ENCODE peak calls at places on chromosomes 16 and 17, in seven cellular contexts. One of them, this sample, is unnamed.

GRCh38 chr16:68790130-68790761 is 53.1 kb upstream of the TANGO6 start:
- DNase-seq in tibial artery: no peak
- DNase-seq in neural progenitor cell: peak; percentile 20
- DNase-seq in cardiac muscle cell: peak; percentile 95
- DNase-seq in esophagus squamous epithelium: no peak
- DNase-seq in A549: peak; percentile 67
- DNase-seq in endodermal cell: peak; percentile 67
- DNase-seq in this sample: no peak

GRCh38 chr16:49275870-49276269 is 5.8 kb downstream of the CBLN1 start:
- DNase-seq in tibial artery: no peak
- DNase-seq in esophagus squamous epithelium: no peak
- DNase-seq in cardiac muscle cell: no peak
- DNase-seq in A549: no peak
- DNase-seq in endodermal cell: no peak
- DNase-seq in neural progenitor cell: no peak
- DNase-seq in this sample: no peak

GRCh38 chr17:81812571-81813370 is 8.8 kb downstream of the GCGR start:
- DNase-seq in A549: no peak
- DNase-seq in cardiac muscle cell: no peak
- DNase-seq in tibial artery: no peak
- DNase-seq in endodermal cell: no peak
- DNase-seq in neural progenitor cell: no peak
- DNase-seq in esophagus squamous epithelium: no peak
- DNase-seq in this sample: no peak

GRCh38 chr16:71855937-71856662 is 10.3 kb downstream of the ATXN1L start:
- DNase-seq in esophagus squamous epithelium: no peak
- DNase-seq in cardiac muscle cell: no peak
- DNase-seq in A549: no peak
- DNase-seq in endodermal cell: no peak
- DNase-seq in neural progenitor cell: no peak
- DNase-seq in tibial artery: no peak
- DNase-seq in this sample: no peak

GRCh38 chr16:50884066-50884860 is 142.4 kb downstream of the CYLD start:
- DNase-seq in cardiac muscle cell: no peak
- DNase-seq in esophagus squamous epithelium: no peak
- DNase-seq in endodermal cell: peak; percentile 91
- DNase-seq in tibial artery: no peak
- DNase-seq in neural progenitor cell: peak; percentile 61
- DNase-seq in A549: peak; percentile 14
- DNase-seq in this sample: no peak

GRCh38 chr17:11369570-11369969 is 128.6 kb downstream of the SHISA6 start:
- DNase-seq in A549: no peak
- DNase-seq in cardiac muscle cell: no peak
- DNase-seq in endodermal cell: no peak
- DNase-seq in neural progenitor cell: no peak
- DNase-seq in esophagus squamous epithelium: no peak
- DNase-seq in tibial artery: no peak
- DNase-seq in this sample: no peak

GRCh38 chr17:44308865-44309264 is 464 bp downstream of the RUNDC3A start:
- DNase-seq in endodermal cell: no peak
- DNase-seq in esophagus squamous epithelium: no peak
- DNase-seq in A549: no peak
- DNase-seq in neural progenitor cell: no peak
- DNase-seq in tibial artery: no peak
- DNase-seq in cardiac muscle cell: no peak
- DNase-seq in this sample: no peak

GRCh38 chr16:14186954-14187306 is 115.8 kb downstream of the MRTFB start:
- DNase-seq in neural progenitor cell: no peak
- DNase-seq in A549: no peak
- DNase-seq in cardiac muscle cell: no peak
- DNase-seq in esophagus squamous epithelium: no peak
- DNase-seq in endodermal cell: no peak
- DNase-seq in tibial artery: no peak
- DNase-seq in this sample: no peak

DNA sequence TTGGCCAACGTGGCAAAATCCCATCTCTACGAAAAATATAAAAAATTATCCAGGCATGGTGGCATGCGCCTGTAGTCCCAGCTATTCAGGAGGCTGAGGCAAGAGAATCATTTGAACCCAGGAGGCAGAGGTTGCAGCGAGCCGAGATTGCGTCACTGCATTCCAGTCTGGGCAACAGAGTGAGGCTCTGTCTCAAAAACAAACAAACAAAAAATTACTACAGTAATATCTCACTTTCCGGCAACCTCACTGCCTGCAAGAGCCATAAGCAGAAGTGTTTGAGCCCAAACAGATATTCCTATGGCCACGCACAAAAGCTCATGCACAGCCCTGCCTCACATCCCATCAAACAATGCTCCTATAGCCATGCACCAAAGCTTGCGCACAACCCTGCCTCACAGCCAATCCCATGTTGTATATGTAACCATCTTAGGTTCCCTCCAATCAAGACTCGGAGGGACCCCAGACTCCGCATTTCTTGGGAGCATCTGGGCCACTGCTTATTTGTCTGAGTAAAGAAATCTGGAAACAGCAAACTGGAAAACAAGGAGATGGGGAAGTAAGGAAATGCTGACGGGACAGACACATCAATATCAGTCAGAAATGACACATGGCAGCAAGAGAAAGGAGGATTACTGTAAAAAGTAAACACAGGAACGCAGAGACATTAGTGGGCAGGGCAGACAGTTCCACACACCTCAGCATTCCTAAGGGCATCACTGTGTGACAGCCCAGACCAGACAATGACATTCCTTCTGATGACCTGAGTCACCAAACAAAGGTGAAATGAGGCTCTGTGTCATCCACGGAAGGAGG is 37.1 kb downstream of the TK2 start:
- DNase-seq in endodermal cell: no peak
- DNase-seq in esophagus squamous epithelium: no peak
- DNase-seq in tibial artery: peak; percentile 67
- DNase-seq in A549: peak; percentile 86
- DNase-seq in cardiac muscle cell: peak; percentile 74
- DNase-seq in neural progenitor cell: no peak
- DNase-seq in this sample: no peak
- H3K4me1 ChIP-seq in endodermal cell: no peaks in the 10 kb centered on the region
- H3K4me1 ChIP-seq in esophagus squamous epithelium: peaks cover 78% of the 10 kb centered on the region
- H3K4me1 ChIP-seq in tibial artery: peaks cover 87% of the 10 kb centered on the region
- H3K4me1 ChIP-seq in A549: peaks cover 87% of the 10 kb centered on the region
- H3K4me1 ChIP-seq in cardiac muscle cell: no peaks in the 10 kb centered on the region
- H3K4me1 ChIP-seq in neural progenitor cell: peaks cover 35% of the 10 kb centered on the region
- H3K4me1 ChIP-seq in this sample: peaks cover 27% of the 10 kb centered on the region

GRCh38 chr16:81901483-81901882 is 109.8 kb downstream of the SDR42E1 start:
- DNase-seq in esophagus squamous epithelium: no peak
- DNase-seq in cardiac muscle cell: no peak
- DNase-seq in neural progenitor cell: no peak
- DNase-seq in endodermal cell: no peak
- DNase-seq in A549: no peak
- DNase-seq in tibial artery: peak; percentile 32
- DNase-seq in this sample: no peak

GRCh38 chr16:81902025-81902424 is 109.2 kb downstream of the SDR42E1 start:
- DNase-seq in A549: no peak
- DNase-seq in neural progenitor cell: no peak
- DNase-seq in tibial artery: no peak
- DNase-seq in endodermal cell: no peak
- DNase-seq in esophagus squamous epithelium: no peak
- DNase-seq in cardiac muscle cell: no peak
- DNase-seq in this sample: no peak

GRCh38 chr16:81899601-81900000 is 111.7 kb downstream of the SDR42E1 start:
- DNase-seq in A549: no peak
- DNase-seq in cardiac muscle cell: no peak
- DNase-seq in esophagus squamous epithelium: no peak
- DNase-seq in neural progenitor cell: no peak
- DNase-seq in endodermal cell: no peak
- DNase-seq in tibial artery: no peak
- DNase-seq in this sample: no peak

GRCh38 chr16:81900014-81900413 is 111.3 kb downstream of the SDR42E1 start:
- DNase-seq in A549: no peak
- DNase-seq in endodermal cell: no peak
- DNase-seq in neural progenitor cell: no peak
- DNase-seq in tibial artery: no peak
- DNase-seq in cardiac muscle cell: no peak
- DNase-seq in esophagus squamous epithelium: no peak
- DNase-seq in this sample: no peak

DNA sequence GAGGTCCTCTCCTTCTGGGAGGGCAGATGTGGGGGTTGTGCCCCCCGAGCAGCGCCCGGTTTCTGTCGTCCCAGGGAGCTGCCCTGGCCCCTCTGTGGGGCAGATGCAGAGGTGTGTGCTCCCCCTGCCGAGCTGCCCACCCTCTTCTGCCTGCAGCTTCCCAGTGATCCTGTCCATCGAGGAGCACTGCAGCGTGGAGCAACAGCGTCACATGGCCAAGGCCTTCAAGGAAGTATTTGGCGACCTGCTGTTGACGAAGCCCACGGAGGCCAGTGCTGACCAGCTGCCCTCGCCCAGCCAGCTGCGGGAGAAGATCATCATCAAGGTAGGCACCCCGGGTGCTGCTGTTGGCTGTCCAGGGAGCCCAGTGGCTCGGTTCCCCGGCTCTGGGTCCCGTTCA is 110.8 kb downstream of the SDR42E1 start:
- DNase-seq in cardiac muscle cell: no peak
- DNase-seq in endodermal cell: no peak
- DNase-seq in A549: no peak
- DNase-seq in esophagus squamous epithelium: no peak
- DNase-seq in neural progenitor cell: no peak
- DNase-seq in tibial artery: no peak
- DNase-seq in this sample: no peak
- H3K27ac ChIP-seq in cardiac muscle cell: no peak overlapping the region
- H3K27ac ChIP-seq in endodermal cell: no peak overlapping the region
- H3K27ac ChIP-seq in A549: no peak overlapping the region
- H3K27ac ChIP-seq in esophagus squamous epithelium: no peak overlapping the region
- H3K27ac ChIP-seq in neural progenitor cell: no peak overlapping the region
- H3K27ac ChIP-seq in tibial artery: no peak overlapping the region
- H3K27ac ChIP-seq in this sample: no peak overlapping the region

GRCh38 chr17:63842540-63843386 is at the start of gene SMARCD2:
- DNase-seq in tibial artery: peak; percentile 98
- DNase-seq in endodermal cell: peak; percentile 100
- DNase-seq in esophagus squamous epithelium: peak; percentile 88
- DNase-seq in neural progenitor cell: peak; percentile 99
- DNase-seq in cardiac muscle cell: peak; percentile 100
- DNase-seq in A549: peak; percentile 100
- DNase-seq in this sample: peak; percentile 99
- TF ChIP-seq CTCF in tibial artery: no peak
- TF ChIP-seq CTCF in endodermal cell: no peak
- TF ChIP-seq CTCF in esophagus squamous epithelium: no peak
- TF ChIP-seq CTCF in neural progenitor cell: no peak
- TF ChIP-seq CTCF in cardiac muscle cell: no peak
- TF ChIP-seq CTCF in A549: no peak
- TF ChIP-seq CTCF in this sample: no peak

GRCh38 chr17:3685174-3685812 is 10.7 kb downstream of the P2RX5 start:
- DNase-seq in neural progenitor cell: no peak
- DNase-seq in esophagus squamous epithelium: no peak
- DNase-seq in endodermal cell: peak; percentile 54
- DNase-seq in tibial artery: no peak
- DNase-seq in cardiac muscle cell: no peak
- DNase-seq in A549: no peak
- DNase-seq in this sample: no peak
- H3K4me1 ChIP-seq in neural progenitor cell: peaks cover 8% of the 10 kb centered on the region
- H3K4me1 ChIP-seq in esophagus squamous epithelium: no peaks in the 10 kb centered on the region
- H3K4me1 ChIP-seq in endodermal cell: no peaks in the 10 kb centered on the region
- H3K4me1 ChIP-seq in tibial artery: no peaks in the 10 kb centered on the region
- H3K4me1 ChIP-seq in cardiac muscle cell: no peaks in the 10 kb centered on the region
- H3K4me1 ChIP-seq in A549: no peaks in the 10 kb centered on the region
- H3K4me1 ChIP-seq in this sample: no peaks in the 10 kb centered on the region

DNA sequence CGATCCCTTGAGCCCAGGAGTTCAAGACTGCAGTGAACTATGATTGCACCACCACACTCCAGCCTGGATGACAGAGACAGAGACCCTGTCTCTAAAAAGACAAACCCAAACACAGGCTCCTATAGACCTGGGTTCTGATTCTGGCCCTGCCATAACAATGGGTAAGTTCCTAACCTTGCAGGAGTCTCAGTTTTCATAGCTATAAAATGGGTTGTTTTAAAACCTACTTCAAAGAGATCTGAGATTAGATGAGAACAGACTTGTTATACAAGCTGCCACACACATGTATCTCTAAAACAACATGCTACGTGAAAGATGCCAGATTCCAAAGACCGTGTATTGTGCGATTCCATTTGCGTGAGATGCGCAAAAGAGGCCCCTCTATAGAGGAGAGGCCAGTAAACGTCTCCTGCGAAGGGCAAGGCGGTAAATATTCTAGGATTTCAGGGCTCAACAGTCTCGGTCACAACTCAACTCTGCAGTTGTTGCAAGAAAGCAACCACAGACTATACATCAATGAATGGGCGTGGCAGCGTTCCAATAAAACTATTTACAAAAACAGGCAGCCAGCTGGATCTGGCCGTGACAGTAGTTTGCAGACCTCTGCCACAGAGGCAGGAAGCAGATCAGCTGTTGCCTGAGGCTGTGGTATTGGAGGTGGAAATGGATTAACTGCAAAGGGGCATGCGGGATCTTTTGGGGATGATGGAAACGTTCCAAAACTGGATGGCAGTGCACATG is 5.9 kb downstream of the CORO7 start:
- DNase-seq in cardiac muscle cell: peak; percentile 94
- DNase-seq in tibial artery: no peak
- DNase-seq in A549: no peak
- DNase-seq in neural progenitor cell: no peak
- DNase-seq in endodermal cell: no peak
- DNase-seq in esophagus squamous epithelium: no peak
- DNase-seq in this sample: no peak
- H3K27ac ChIP-seq in cardiac muscle cell: no peak overlapping the region
- H3K27ac ChIP-seq in tibial artery: no peak overlapping the region
- H3K27ac ChIP-seq in A549: no peak overlapping the region
- H3K27ac ChIP-seq in neural progenitor cell: no peak overlapping the region
- H3K27ac ChIP-seq in endodermal cell: no peak overlapping the region
- H3K27ac ChIP-seq in esophagus squamous epithelium: peak overlapping the region; percentile 44
- H3K27ac ChIP-seq in this sample: no peak overlapping the region

DNA sequence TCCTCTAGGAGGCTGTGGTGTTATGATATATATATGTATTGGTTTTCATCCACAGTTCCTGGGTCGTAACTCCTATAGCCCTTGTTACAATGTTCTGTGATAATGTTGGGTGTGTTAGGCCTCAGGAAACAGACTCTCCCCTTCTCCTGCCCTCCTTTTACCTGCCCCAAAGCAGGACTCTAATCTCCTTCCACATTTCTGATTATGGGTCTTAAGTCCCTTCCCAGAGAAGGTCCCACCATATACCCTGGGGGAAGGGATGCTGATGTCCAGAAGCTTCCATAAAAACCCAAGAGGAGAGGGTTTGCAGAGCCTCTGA is 450 bp upstream of the C1QBP start:
- DNase-seq in tibial artery: no peak
- DNase-seq in neural progenitor cell: no peak
- DNase-seq in esophagus squamous epithelium: no peak
- DNase-seq in A549: no peak
- DNase-seq in cardiac muscle cell: no peak
- DNase-seq in endodermal cell: no peak
- DNase-seq in this sample: no peak
- TF ChIP-seq CTCF in tibial artery: no peak
- TF ChIP-seq CTCF in neural progenitor cell: peak; percentile 27
- TF ChIP-seq CTCF in esophagus squamous epithelium: peak; percentile 4
- TF ChIP-seq CTCF in A549: peak; percentile 34
- TF ChIP-seq CTCF in cardiac muscle cell: peak; percentile 17
- TF ChIP-seq CTCF in endodermal cell: peak; percentile 64
- TF ChIP-seq CTCF in this sample: peak; percentile 56

DNA sequence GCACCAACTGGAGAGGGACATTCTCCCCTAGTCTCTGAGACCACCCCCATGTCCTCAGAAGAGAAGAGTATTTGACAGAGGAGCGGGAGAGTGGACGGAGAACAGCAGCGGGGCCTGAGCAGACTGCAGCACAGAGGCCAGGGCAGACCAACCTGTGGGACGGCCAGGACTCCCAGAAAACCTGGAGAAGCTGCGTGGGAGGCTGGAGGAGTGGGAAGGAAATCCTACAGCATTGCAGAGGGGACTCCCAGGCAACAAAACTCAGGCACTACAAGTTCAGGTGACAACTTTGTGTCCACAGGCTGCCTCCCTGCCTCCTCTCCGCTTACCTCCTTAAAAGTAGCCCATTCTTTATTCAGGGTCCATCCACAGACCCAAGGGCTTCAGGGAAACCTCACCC is 29.9 kb downstream of the TK2 start:
- DNase-seq in tibial artery: no peak
- DNase-seq in cardiac muscle cell: no peak
- DNase-seq in A549: no peak
- DNase-seq in neural progenitor cell: no peak
- DNase-seq in esophagus squamous epithelium: no peak
- DNase-seq in endodermal cell: peak; percentile 35
- DNase-seq in this sample: no peak
- H3K4me1 ChIP-seq in tibial artery: peaks cover 66% of the 10 kb centered on the region
- H3K4me1 ChIP-seq in cardiac muscle cell: no peaks in the 10 kb centered on the region
- H3K4me1 ChIP-seq in A549: peaks cover 35% of the 10 kb centered on the region
- H3K4me1 ChIP-seq in neural progenitor cell: peaks cover 12% of the 10 kb centered on the region
- H3K4me1 ChIP-seq in esophagus squamous epithelium: peaks cover 85% of the 10 kb centered on the region
- H3K4me1 ChIP-seq in endodermal cell: no peaks in the 10 kb centered on the region
- H3K4me1 ChIP-seq in this sample: peaks cover 84% of the 10 kb centered on the region

This sample was measured in CD8-positive, alpha-beta T cell.